ENCODE peak calls at places on chromosomes 16 and 17, in nine cellular contexts. H is GM23248, F is heart left ventricle, T is SJSA1, J is tibial artery, X is aorta, P is stomach, V is mucosa of descending colon, D is left ventricle myocardium inferior. C is an unnamed sample. For H3K4me1, the result is how much of the 10 kb centered on the place peaks cover.

GRCh38 chr17:17638467-17638866 is 42.8 kb upstream of the RAI1 start:
- DNase-seq in P (no peak), X (no peak), V (no peak), D (no peak), J (no peak), T (no peak), H (no peak), F (no peak), C (no peak)

GRCh38 chr17:80516533-80516932 is 28.1 kb upstream of the RPTOR start:
- DNase-seq in P (no peak), D (no peak), F (no peak), V (no peak), H (no peak), T (no peak), J (no peak), X (no peak), C (no peak)

GRCh38 chr16:73228649-73229048 is 180.7 kb upstream of the ZFHX3 start:
- DNase-seq in J (no peak), T (peak), V (no peak), H (peak), P (no peak), X (no peak), F (no peak), D (no peak), C (no peak)

GRCh38 chr17:17201907-17202306 is 4.2 kb downstream of the PLD6 start:
- DNase-seq in T (no peak), X (no peak), J (no peak), V (no peak), F (no peak), P (no peak), D (peak), H (no peak), C (no peak)

GRCh38 chr16:67384778-67385510 is 8.4 kb downstream of the TPPP3 start:
- DNase-seq in X (no peak), J (no peak), V (no peak), T (no peak), P (no peak), H (peak), D (no peak), F (no peak), C (no peak)

GRCh38 chr16:49969356-49970030 is 55.5 kb upstream of the CNEP1R1 start:
- DNase-seq in D (peak), T (no peak), F (no peak), X (no peak), H (no peak), J (no peak), V (no peak), P (no peak), C (no peak)

GRCh38 chr16:11151156-11151904 is 104.7 kb downstream of the SOCS1 start:
- DNase-seq in T (no peak), X (peak), F (no peak), H (no peak), D (no peak), P (no peak), J (no peak), V (no peak), C (no peak)

GRCh38 chr17:59001158-59001814 is 105.4 kb downstream of the TRIM37 start:
- DNase-seq in V (peak), X (no peak), D (no peak), F (no peak), H (peak), P (peak), T (peak), J (peak), C (peak)

GRCh38 chr16:19105891-19106624 is 7.7 kb upstream of the ITPRIPL2 start:
- DNase-seq in D (peak), F (no peak), X (no peak), V (no peak), J (no peak), P (no peak), T (peak), H (no peak), C (no peak)

GRCh38 chr17:82152556-82153294 is 54.7 kb upstream of the FASN start:
- DNase-seq in D (no peak), J (no peak), V (no peak), P (peak), T (no peak), H (no peak), F (no peak), X (no peak), C (no peak)

GRCh38 chr16:13012591-13012990 is 111.2 kb downstream of the SHISA9 start:
- DNase-seq in J (no peak), F (no peak), H (no peak), T (no peak), P (no peak), V (no peak), X (no peak), D (no peak), C (no peak)

GRCh38 chr16:87698241-87698640 is 67.5 kb downstream of the KLHDC4 start:
- DNase-seq in D (no peak), V (no peak), P (no peak), X (no peak), H (no peak), J (no peak), F (no peak), T (no peak), C (no peak)

GRCh38 chr16:56362706-56363105 is 62.6 kb downstream of the AMFR start:
- DNase-seq in H (no peak), F (no peak), T (no peak), X (peak), V (no peak), J (no peak), D (no peak), P (no peak), C (no peak)

GRCh38 chr16:82634955-82635610 is 8.3 kb downstream of the CDH13 start:
- DNase-seq in P (no peak), D (no peak), X (no peak), J (no peak), F (no peak), T (no peak), V (no peak), H (no peak), C (no peak)

GRCh38 chr16:82636958-82637357 is 10.2 kb downstream of the CDH13 start:
- DNase-seq in T (no peak), X (no peak), D (no peak), J (no peak), H (no peak), V (peak), F (no peak), P (no peak), C (no peak)

GRCh38 chr16:82636485-82636884 is 9.7 kb downstream of the CDH13 start:
- DNase-seq in T (no peak), H (no peak), J (no peak), X (no peak), V (peak), P (no peak), D (no peak), F (no peak), C (no peak)

GRCh38 chr16:82631701-82632685 is 5.2 kb downstream of the CDH13 start:
- DNase-seq in P (no peak), J (no peak), X (no peak), F (no peak), H (no peak), T (no peak), V (no peak), D (no peak), C (no peak)

DNA sequence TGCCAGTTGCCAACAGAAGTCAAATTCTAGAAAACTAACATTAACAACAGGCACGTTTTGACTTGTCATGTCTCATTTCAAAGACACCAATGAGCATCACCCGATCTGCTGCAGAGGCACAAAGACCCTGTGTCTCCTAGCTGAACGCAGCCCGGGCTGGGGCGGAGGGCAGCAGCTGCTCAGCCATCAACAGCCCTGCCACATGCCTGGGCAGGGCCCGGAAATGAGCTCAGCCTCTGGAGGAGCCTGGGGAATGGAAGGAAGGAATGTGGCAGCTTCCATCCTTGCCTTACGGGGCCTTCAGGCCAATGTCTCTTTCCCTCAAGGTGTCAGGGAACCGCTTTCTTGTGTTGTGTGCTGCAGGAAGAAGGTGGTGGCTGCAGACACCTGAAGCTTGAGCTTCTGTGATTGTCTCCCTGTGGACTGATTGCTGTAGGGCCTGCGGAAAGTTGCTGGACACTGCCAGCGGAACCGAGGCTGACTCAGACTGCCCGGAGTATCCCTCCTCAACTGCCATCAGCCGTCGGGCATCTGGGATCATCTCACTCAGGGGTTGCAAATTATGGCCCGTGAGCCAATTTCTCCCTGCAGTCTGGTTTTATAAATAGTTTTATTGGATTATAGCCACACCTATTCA is 7.3 kb downstream of the CDH13 start:
- DNase-seq in X (peak), P (no peak), J (no peak), H (peak), T (peak), D (no peak), V (peak), F (peak), C (no peak)
- H3K4me1 ChIP-seq in X (under half), P (under half), J (under half), H (half or more), T (half or more), D (half or more), V (under half), F (under half), C (under half)

GRCh38 chr17:50909765-50910661 is 43.9 kb upstream of the TOB1 start:
- DNase-seq in P (no peak), X (no peak), D (no peak), T (no peak), H (no peak), J (no peak), V (no peak), F (no peak), C (no peak)

GRCh38 chr17:50908860-50909764 is 43.0 kb upstream of the TOB1 start:
- DNase-seq in T (no peak), J (no peak), D (peak), H (no peak), X (peak), F (peak), P (peak), V (no peak), C (no peak)

GRCh38 chr17:50905460-50905803 is 39.3 kb upstream of the TOB1 start:
- DNase-seq in H (no peak), P (peak), F (no peak), X (no peak), D (no peak), J (no peak), T (no peak), V (no peak), C (no peak)

GRCh38 chr17:50906443-50906842 is 40.3 kb upstream of the TOB1 start:
- DNase-seq in V (no peak), F (no peak), T (no peak), X (peak), J (no peak), H (no peak), P (no peak), D (no peak), C (no peak)

DNA sequence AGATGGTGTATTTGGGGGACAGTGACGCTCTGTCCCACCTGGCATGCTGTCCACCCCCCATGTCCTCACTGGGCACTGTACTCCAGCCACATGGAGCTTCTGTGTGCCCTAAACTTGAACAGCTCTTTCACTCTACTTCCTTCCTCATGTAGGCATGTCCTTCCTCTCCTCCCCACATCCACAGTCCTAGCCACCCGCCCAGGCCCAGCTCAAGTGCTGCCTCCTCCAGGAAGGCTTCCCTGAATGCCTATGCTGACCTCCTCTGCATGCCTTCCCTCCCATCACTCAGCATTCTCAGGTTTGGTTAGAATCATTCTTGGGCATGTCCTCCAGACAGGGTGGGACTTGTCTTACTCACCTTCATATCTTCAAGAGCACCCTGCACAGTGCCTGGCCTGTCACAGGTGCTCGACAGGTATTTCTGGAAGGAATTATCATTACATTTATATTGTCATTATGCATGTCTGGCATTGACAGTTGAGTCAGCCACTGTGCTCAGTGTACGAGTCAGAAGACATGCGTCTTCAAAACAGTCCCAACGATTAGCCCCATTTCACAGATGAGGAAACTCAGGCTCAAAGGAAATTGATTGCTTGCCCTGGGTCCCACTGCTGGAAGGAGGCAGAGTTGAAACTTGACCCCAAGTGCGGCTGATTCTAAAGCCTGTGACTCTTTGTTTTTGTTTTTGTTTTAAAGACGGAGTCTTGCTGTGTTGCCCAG is 42.1 kb upstream of the TOB1 start:
- DNase-seq in X (peak), P (no peak), H (no peak), V (no peak), D (no peak), J (no peak), T (no peak), F (no peak), C (no peak)
- H3K4me1 ChIP-seq in X (under half), P (half or more), H (under half), V (under half), D (half or more), J (under half), T (under half), F (under half), C (under half)

GRCh38 chr16:85193876-85194275 is 81.6 kb upstream of the CIBAR2 start:
- DNase-seq in V (no peak), D (no peak), H (no peak), J (no peak), P (no peak), T (no peak), X (no peak), F (no peak), C (no peak)
- H3K4me1 ChIP-seq in V (under half), D (half or more), H (under half), J (under half), P (under half), T (half or more), X (under half), F (under half), C (under half)

GRCh38 chr17:51103050-51103449 is 17.6 kb downstream of the SPAG9 start:
- DNase-seq in D (no peak), T (no peak), V (no peak), H (no peak), J (no peak), F (no peak), P (no peak), X (no peak), C (no peak)

GRCh38 chr17:51103451-51103850 is 17.2 kb downstream of the SPAG9 start:
- DNase-seq in D (no peak), J (no peak), H (no peak), V (no peak), T (no peak), X (no peak), P (peak), F (no peak), C (no peak)

DNA sequence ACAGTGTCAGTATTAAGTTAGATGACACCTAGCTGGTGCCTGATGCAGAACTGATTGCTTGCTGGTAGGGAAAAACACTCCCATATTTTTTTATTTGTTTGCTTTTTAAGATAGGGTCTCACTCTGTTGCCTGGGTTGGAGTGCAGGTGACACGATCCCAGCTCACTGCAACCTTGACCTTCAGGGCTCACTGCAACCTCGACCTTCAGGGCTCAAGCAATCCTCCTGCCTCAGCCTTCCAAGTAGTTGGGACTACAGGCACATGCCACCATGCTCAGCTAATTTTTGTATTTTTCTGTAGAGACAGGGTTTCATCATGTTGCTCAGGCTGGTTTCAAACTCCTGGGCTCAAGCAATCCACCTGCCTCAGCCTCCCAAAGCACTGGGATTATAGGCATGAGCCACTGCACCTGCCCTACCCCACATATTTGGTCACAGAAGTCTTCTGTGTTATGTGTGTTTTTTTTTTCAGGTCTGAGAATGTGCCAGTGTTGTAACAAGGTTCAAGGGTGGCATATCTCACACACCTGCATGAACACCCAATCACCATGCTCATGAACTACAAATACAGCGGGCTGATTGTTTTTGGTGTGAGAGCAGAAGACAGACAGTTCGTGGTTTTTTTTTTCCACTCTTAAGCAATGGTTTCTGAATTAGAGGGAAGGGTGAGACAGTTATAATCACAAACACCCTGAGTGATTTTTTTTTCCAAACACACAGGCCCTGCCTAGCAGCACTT is 22.8 kb downstream of the SPAG9 start:
- DNase-seq in P (no peak), H (no peak), J (no peak), T (no peak), F (no peak), D (no peak), X (no peak), V (no peak), C (no peak)
- H3K4me1 ChIP-seq in P (under half), H (under half), J (under half), T (under half), F (under half), D (under half), X (under half), V (under half), C (under half)

GRCh38 chr17:64506201-64506575 is at the start of gene DDX5:
- DNase-seq in H (peak), P (peak), D (peak), F (peak), J (peak), V (peak), X (peak), T (peak), C (peak)

GRCh38 chr17:64503821-64504768 is 2.0 kb downstream of the DDX5 start:
- DNase-seq in P (no peak), T (no peak), D (no peak), V (no peak), F (no peak), X (no peak), J (no peak), H (peak), C (no peak)

GRCh38 chr17:64504769-64505319 is 1.2 kb downstream of the DDX5 start:
- DNase-seq in V (no peak), D (no peak), T (no peak), F (no peak), X (no peak), H (no peak), P (no peak), J (no peak), C (peak)

GRCh38 chr17:64506576-64507417 is at the start of gene CEP95:
- DNase-seq in P (peak), H (peak), D (peak), T (peak), F (peak), J (peak), V (peak), X (peak), C (peak)

GRCh38 chr17:64505320-64506200 is 529 bp downstream of the DDX5 start:
- DNase-seq in H (peak), F (peak), J (peak), D (peak), P (peak), V (peak), T (peak), X (peak), C (peak)
- H3K4me1 ChIP-seq in H (under half), F (under half), J (under half), D (half or more), P (under half), V (under half), T (under half), X (under half), C (under half)

GRCh38 chr16:16000685-16001084 is 51.3 kb downstream of the ABCC1 start:
- DNase-seq in X (no peak), P (no peak), F (no peak), T (no peak), J (no peak), V (no peak), H (no peak), D (no peak), C (no peak)
- H3K4me1 ChIP-seq in X (under half), P (under half), F (under half), T (half or more), J (under half), V (under half), H (half or more), D (under half), C (under half)

GRCh38 chr17:76447931-76448652 is 4.9 kb downstream of the UBE2O start:
- DNase-seq in X (no peak), F (no peak), V (no peak), P (no peak), T (no peak), J (no peak), H (peak), D (no peak), C (no peak)

GRCh38 chr17:76452102-76452645 is 778 bp downstream of the UBE2O start:
- DNase-seq in F (no peak), T (peak), J (no peak), P (peak), X (peak), H (no peak), D (no peak), V (peak), C (no peak)

GRCh38 chr17:76446449-76447231 is 6.3 kb downstream of the UBE2O start:
- DNase-seq in P (peak), H (peak), T (peak), J (no peak), D (no peak), V (no peak), F (no peak), X (peak), C (no peak)

GRCh38 chr17:76451480-76451879 is 1.5 kb downstream of the UBE2O start:
- DNase-seq in D (no peak), F (no peak), J (no peak), H (no peak), T (no peak), X (no peak), P (no peak), V (no peak), C (no peak)

DNA sequence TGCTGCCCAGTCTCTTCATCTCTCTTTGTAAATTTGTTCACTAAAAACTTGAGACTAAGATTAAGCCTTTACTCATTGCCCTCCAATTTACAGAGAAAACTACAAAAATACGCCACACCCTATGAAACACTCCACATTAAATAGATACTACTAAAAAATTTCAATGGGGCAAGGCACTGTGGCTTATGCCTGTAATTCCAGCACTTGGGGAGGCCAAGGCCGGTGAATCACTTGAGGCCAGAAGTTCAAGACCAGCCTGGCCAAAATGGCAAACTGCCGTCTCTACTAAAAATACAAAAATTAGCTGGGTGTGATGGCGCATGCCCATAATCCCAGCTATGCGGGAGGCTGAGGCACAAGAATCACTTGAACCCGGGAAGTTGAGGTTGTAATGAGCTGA is 3.8 kb downstream of the UBE2O start:
- DNase-seq in D (no peak), T (no peak), V (no peak), P (no peak), H (no peak), X (peak), J (no peak), F (no peak), C (no peak)
- H3K4me1 ChIP-seq in D (half or more), T (half or more), V (under half), P (under half), H (half or more), X (under half), J (under half), F (under half), C (under half)